ENCODE peak calls at places on chromosomes 13 and 19, in ten cellular contexts. I is thoracic aorta, A is PC-3, D is stomach, G is kidney epithelial cell, Q is IMR-90, H is left ventricle myocardium inferior, W is bronchial epithelial cell, O is neural progenitor cell, T is psoas muscle. Z is an unnamed sample.

GRCh38 chr19:13155472-13156284 is 5.5 kb downstream of the IER2 start:
- DNase-seq in I (no peak), H (peak; percentile 86), W (peak; percentile 69), G (no peak), Q (peak; percentile 76), D (peak; percentile 86), T (peak; percentile 85), O (peak; percentile 96), A (peak; percentile 81), Z (no peak)

GRCh38 chr13:73722120-73722519 is 412.1 kb downstream of the KLF12 start:
- DNase-seq in Q (peak; percentile 77), G (peak; percentile 81), T (no peak), H (no peak), W (peak; percentile 94), D (no peak), A (peak; percentile 82), I (no peak), O (no peak), Z (no peak)

GRCh38 chr13:31409678-31410356 is 210.0 kb downstream of the B3GLCT start:
- DNase-seq in I (no peak), W (peak; percentile 23), Q (no peak), T (no peak), O (peak; percentile 26), G (no peak), A (peak; percentile 11), H (no peak), D (no peak), Z (no peak)

GRCh38 chr13:72643339-72643989 is 84.0 kb downstream of the MZT1 start:
- DNase-seq in T (peak; percentile 17), H (peak; percentile 20), Q (peak; percentile 44), O (peak; percentile 35), I (no peak), G (no peak), W (peak; percentile 61), D (peak; percentile 29), A (peak; percentile 61), Z (no peak)

GRCh38 chr19:15432629-15433518 is 14.1 kb upstream of the AKAP8L start:
- DNase-seq in A (peak; percentile 90), T (peak; percentile 95), W (peak; percentile 58), G (no peak), I (peak; percentile 45), D (peak; percentile 92), H (peak; percentile 94), O (peak; percentile 97), Q (peak; percentile 87), Z (no peak)

GRCh38 chr19:14097532-14098151 is 7.1 kb upstream of the SAMD1 start:
- DNase-seq in T (no peak), D (no peak), G (no peak), I (no peak), O (no peak), A (no peak), H (no peak), W (no peak), Q (no peak), Z (no peak)

GRCh38 chr19:42143341-42144234 is 11.3 kb upstream of the POU2F2 start:
- DNase-seq in A (peak; percentile 28), W (no peak), I (no peak), Q (peak; percentile 30), T (no peak), H (no peak), O (peak; percentile 88), G (no peak), D (no peak), Z (no peak)

GRCh38 chr13:51785592-51786424 is 18.2 kb downstream of the DHRS12 start:
- DNase-seq in T (peak; percentile 48), D (peak; percentile 51), W (no peak), Q (peak; percentile 44), I (no peak), O (peak; percentile 68), A (no peak), H (peak; percentile 76), G (no peak), Z (no peak)

GRCh38 chr19:46369817-46370216 is 22.9 kb downstream of the PPP5C start:
- DNase-seq in D (no peak), W (peak; percentile 92), G (no peak), Q (peak; percentile 38), I (no peak), A (peak; percentile 83), H (no peak), O (no peak), T (no peak), Z (no peak)

GRCh38 chr19:46371371-46371901 is 24.5 kb downstream of the PPP5C start:
- DNase-seq in Q (peak; percentile 28), G (no peak), D (no peak), T (no peak), O (no peak), A (no peak), H (no peak), I (no peak), W (peak; percentile 24), Z (no peak)

GRCh38 chr19:46373573-46374359 is 26.9 kb downstream of the PPP5C start:
- DNase-seq in W (peak; percentile 98), H (peak; percentile 85), O (peak; percentile 70), T (peak; percentile 69), A (peak; percentile 95), I (peak; percentile 57), D (peak; percentile 99), G (peak; percentile 90), Q (peak; percentile 50), Z (no peak)

GRCh38 chr19:46374526-46375475 is 27.9 kb downstream of the PPP5C start:
- DNase-seq in W (no peak), I (no peak), H (no peak), D (no peak), Q (no peak), A (no peak), T (no peak), O (no peak), G (no peak), Z (no peak)

DNA sequence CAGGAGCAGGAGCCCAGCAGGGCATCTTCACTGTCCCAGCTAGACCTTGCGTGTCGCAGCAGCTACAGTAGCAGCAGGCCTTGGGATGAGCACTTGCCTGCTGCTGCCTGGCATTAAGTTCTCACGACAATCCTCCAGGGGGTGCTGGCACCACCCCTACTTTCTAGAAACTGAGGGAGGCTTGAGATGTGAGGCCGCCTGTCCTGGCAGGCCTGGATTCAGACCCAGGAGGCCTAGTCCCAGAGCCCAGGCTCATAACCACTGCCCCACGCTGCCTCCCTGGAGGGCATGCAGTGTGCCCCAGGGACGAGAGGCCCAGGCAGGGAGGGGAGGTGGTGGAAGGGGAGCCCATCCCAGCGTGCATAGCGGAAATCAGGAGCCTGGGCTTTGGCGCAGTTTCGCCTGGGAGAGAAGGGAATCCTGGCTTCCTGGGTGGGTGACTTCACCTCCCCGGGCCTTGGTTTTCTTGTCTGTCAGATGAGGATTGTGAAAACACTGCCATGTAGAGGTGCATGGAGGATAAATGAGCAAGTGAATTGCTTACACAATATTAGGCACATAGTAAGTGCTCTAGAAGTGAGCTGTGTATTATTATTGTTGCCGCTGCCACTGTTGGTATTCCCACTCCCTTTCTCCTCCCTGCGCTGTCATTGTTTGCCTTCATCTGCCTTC is 26.1 kb downstream of the PPP5C start:
- DNase-seq in Q (no peak), D (no peak), G (no peak), T (no peak), A (peak; percentile 5), I (no peak), W (peak; percentile 92), O (peak; percentile 59), H (no peak), Z (no peak)
- TF ChIP-seq CTCF in Q (peak; percentile 29), D (no peak), G (peak; percentile 47), T (peak; percentile 7), A (peak; percentile 47), I (peak; percentile 26), W (peak; percentile 67), O (peak; percentile 59), H (peak; percentile 21), Z (no peak)

GRCh38 chr13:99347911-99348451 is 40.8 kb upstream of the GPR183 start:
- DNase-seq in D (no peak), I (no peak), G (no peak), T (no peak), Q (no peak), H (no peak), W (no peak), A (no peak), O (no peak), Z (no peak)

GRCh38 chr13:99344610-99345208 is 37.5 kb upstream of the GPR183 start:
- DNase-seq in W (no peak), D (no peak), I (no peak), Q (no peak), O (no peak), G (no peak), A (no peak), T (no peak), H (no peak), Z (no peak)

GRCh38 chr13:99347335-99347878 is 40.2 kb upstream of the GPR183 start:
- DNase-seq in D (no peak), T (no peak), H (no peak), I (no peak), A (no peak), W (no peak), O (no peak), G (no peak), Q (no peak), Z (no peak)

GRCh38 chr13:99345345-99345744 is 38.1 kb upstream of the GPR183 start:
- DNase-seq in W (no peak), A (no peak), O (no peak), Q (no peak), D (no peak), H (no peak), G (no peak), T (no peak), I (no peak), Z (no peak)

GRCh38 chr13:99346328-99347070 is 39.3 kb upstream of the GPR183 start:
- DNase-seq in O (no peak), D (no peak), G (no peak), I (no peak), T (no peak), H (no peak), Q (no peak), W (no peak), A (no peak), Z (no peak)
- H3K36me3 ChIP-seq in O (no peaks in the 10 kb centered on the region), D (peaks cover 82% of the 10 kb centered on the region), G (peaks cover 1% of the 10 kb centered on the region), I (peaks cover 24% of the 10 kb centered on the region), T (peaks cover 3% of the 10 kb centered on the region), H (peaks cover 80% of the 10 kb centered on the region), Q (peaks cover 18% of the 10 kb centered on the region), W (peaks cover 13% of the 10 kb centered on the region), A (no peaks in the 10 kb centered on the region), Z (no peaks in the 10 kb centered on the region)

GRCh38 chr13:37429976-37430375 is 168.6 kb downstream of the POSTN start:
- DNase-seq in W (peak; percentile 71), I (no peak), T (no peak), H (no peak), O (no peak), D (no peak), Q (peak; percentile 98), A (no peak), G (no peak), Z (no peak)

DNA sequence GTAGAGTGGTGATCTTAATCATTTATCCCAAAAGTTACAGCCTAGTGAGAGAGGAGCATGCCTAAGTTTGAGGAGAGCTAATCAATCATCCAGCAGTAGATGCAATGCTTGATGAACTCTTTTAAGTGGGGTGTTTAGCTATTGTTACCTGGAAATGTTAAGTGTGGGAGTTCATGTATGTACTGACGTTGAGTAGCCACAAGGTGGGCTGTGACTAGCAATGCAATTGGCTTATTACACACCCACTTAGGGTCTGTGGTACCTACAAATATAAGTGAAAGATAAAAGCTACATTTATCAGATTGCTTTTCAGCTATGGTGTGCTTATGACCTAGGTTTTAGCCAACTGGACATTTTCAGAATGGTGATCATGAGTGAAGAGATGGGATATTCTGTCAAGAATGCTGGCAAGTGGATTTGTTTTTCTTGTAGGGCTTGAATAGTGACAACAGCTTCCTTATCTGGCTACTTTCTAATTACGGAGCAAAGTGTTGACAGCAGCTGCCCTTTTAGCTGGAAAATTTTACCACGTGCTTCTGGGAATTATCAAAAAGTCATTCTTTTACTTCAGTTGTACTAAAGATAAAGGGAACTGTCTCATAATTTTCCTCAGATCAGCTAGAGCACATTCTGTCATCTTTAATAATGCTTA is 170.6 kb downstream of the POSTN start:
- DNase-seq in I (no peak), H (no peak), A (no peak), T (no peak), O (no peak), G (no peak), Q (no peak), W (no peak), D (no peak), Z (no peak)
- TF ChIP-seq CTCF in I (no peak), H (peak; percentile 38), A (peak; percentile 20), T (no peak), O (peak; percentile 36), G (no peak), Q (no peak), W (no peak), D (no peak), Z (no peak)

GRCh38 chr13:109630281-109630680 is 156.1 kb downstream of the IRS2 start:
- DNase-seq in T (no peak), G (no peak), H (no peak), I (no peak), A (no peak), W (peak; percentile 89), Q (peak; percentile 10), O (no peak), D (no peak), Z (no peak)
- H3K36me3 ChIP-seq in T (no peaks in the 10 kb centered on the region), G (no peaks in the 10 kb centered on the region), H (no peaks in the 10 kb centered on the region), I (no peaks in the 10 kb centered on the region), A (no peaks in the 10 kb centered on the region), W (no peaks in the 10 kb centered on the region), Q (no peaks in the 10 kb centered on the region), O (no peaks in the 10 kb centered on the region), D (no peaks in the 10 kb centered on the region), Z (no peaks in the 10 kb centered on the region)